ENCODE peak calls at places on chromosome 1, in ten cellular contexts. D is K562, F is heart right ventricle, L is upper lobe of left lung, E is mesothelial cell of epicardium, S is adrenal gland, K is epithelial cell of esophagus, H is lower leg skin, R is cardiac fibroblast, A is choroid plexus epithelial cell. M is an unnamed sample.
A peak's percentile ranks its signal among the peaks of the same experiment; 100 is the strongest.

GRCh38 chr1:23393706-23394105 is 24.1 kb upstream of the ZNF436 start:
- DNase-seq in D (no peak), F (peak; percentile 60), L (no peak), E (no peak), S (peak; percentile 93), K (peak; percentile 43), H (no peak), R (peak; percentile 62), A (peak; percentile 94), M (no peak)

GRCh38 chr1:15923241-15923640 is 52.7 kb downstream of the ZBTB17 start:
- DNase-seq in D (no peak), F (no peak), L (no peak), E (no peak), S (no peak), K (peak; percentile 94), H (no peak), R (peak; percentile 86), A (peak; percentile 76), M (no peak)

GRCh38 chr1:151318975-151319374 is 8.2 kb downstream of the PI4KB start:
- DNase-seq in D (no peak), F (no peak), L (no peak), E (no peak), S (no peak), K (no peak), H (no peak), R (no peak), A (peak; percentile 21), M (no peak)

GRCh38 chr1:175984813-175985212 is 222.3 kb downstream of the COP1 start:
- DNase-seq in D (no peak), F (no peak), L (no peak), E (no peak), S (no peak), K (no peak), H (no peak), R (no peak), A (no peak), M (no peak)

GRCh38 chr1:33338495-33339211 is 17.8 kb upstream of the A3GALT2 start:
- DNase-seq in D (peak; percentile 35), F (no peak), L (peak; percentile 90), E (no peak), S (peak; percentile 62), K (peak; percentile 61), H (peak; percentile 82), R (peak; percentile 98), A (peak; percentile 99), M (no peak)

GRCh38 chr1:70811815-70812214 is 235.8 kb downstream of the PTGER3 start:
- DNase-seq in D (no peak), F (no peak), L (no peak), E (no peak), S (no peak), K (no peak), H (no peak), R (no peak), A (no peak), M (no peak)

GRCh38 chr1:192610114-192610958 is 25.6 kb upstream of the RGS13 start:
- DNase-seq in D (peak; percentile 17), F (no peak), L (no peak), E (no peak), S (no peak), K (peak; percentile 40), H (no peak), R (peak; percentile 62), A (peak; percentile 63), M (no peak)

GRCh38 chr1:179366093-179366800 is 476 bp downstream of the AXDND1 start:
- DNase-seq in D (no peak), F (no peak), L (no peak), E (no peak), S (peak; percentile 29), K (peak; percentile 14), H (no peak), R (peak; percentile 31), A (peak; percentile 34), M (no peak)

GRCh38 chr1:115744876-115745275 is 23.6 kb downstream of the CASQ2 start:
- DNase-seq in D (no peak), F (no peak), L (no peak), E (no peak), S (no peak), K (peak; percentile 45), H (no peak), R (no peak), A (no peak), M (no peak)

GRCh38 chr1:230215049-230215448 is 148.0 kb downstream of the GALNT2 start:
- DNase-seq in D (peak; percentile 33), F (peak; percentile 53), L (peak; percentile 73), E (no peak), S (peak; percentile 54), K (peak; percentile 36), H (no peak), R (peak; percentile 85), A (peak; percentile 86), M (peak; percentile 39)

GRCh38 chr1:43366601-43367025 is 1.2 kb downstream of the ELOVL1 start:
- DNase-seq in D (no peak), F (no peak), L (no peak), E (no peak), S (no peak), K (peak; percentile 51), H (no peak), R (no peak), A (no peak), M (no peak)

GRCh38 chr1:43366179-43366578 is 1.6 kb downstream of the ELOVL1 start:
- DNase-seq in D (peak; percentile 74), F (no peak), L (peak; percentile 87), E (peak; percentile 51), S (no peak), K (peak; percentile 82), H (peak; percentile 36), R (no peak), A (no peak), M (peak; percentile 10)

GRCh38 chr1:43368646-43369020 is 822 bp upstream of the ELOVL1 start:
- DNase-seq in D (no peak), F (no peak), L (no peak), E (no peak), S (no peak), K (no peak), H (no peak), R (no peak), A (no peak), M (no peak)

GRCh38 chr1:43367026-43367903 is 546 bp downstream of the ELOVL1 start:
- DNase-seq in D (peak; percentile 90), F (peak; percentile 32), L (peak; percentile 30), E (peak; percentile 51), S (peak; percentile 31), K (peak; percentile 72), H (no peak), R (no peak), A (peak; percentile 18), M (peak; percentile 26)

DNA sequence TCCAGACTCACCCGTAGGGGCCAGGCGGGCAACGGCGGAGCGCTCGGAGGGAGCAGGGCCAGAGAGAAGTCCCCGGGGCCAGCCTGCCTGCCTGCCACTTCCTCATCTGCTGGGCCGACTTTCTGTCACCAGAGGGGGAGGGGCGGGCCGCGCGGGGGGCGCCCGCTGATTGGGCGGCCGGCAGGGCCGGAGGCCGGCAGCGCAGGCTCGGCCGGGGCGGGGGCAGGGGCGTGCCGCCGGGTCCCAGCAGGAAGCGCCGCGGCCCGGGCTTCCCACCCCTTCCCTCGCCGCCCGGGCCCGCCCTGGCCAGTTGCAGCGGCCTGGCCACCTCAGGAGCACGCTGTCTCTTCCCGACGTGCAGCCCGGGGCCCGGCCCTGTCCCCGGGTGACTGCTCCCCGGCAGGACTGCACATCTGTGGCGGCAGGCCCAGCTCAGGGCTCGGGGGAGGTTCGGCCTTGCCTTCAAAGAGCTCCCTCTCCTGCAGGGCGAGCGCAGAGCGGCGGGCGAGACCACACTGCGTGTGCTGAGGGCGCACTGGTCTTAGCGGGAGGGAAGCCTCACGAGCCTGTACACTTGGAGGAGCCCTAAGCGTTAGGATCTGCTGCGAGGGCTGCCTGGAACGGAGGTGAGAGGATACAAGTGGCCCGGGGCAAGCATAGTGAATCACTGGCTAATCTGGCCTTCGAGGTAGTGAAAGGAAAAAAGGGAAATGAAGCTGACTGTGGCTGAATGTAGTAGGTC is at the start of gene ELOVL1:
- DNase-seq in D (peak; percentile 97), F (peak; percentile 95), L (peak; percentile 95), E (peak; percentile 79), S (peak; percentile 94), K (peak; percentile 92), H (peak; percentile 89), R (peak; percentile 82), A (peak; percentile 90), M (peak; percentile 94)
- TF ChIP-seq CTCF in D (peak; percentile 60), F (no peak), L (peak; percentile 41), E (no peak), S (no peak), K (peak; percentile 23), H (no peak), R (peak; percentile 31), A (peak; percentile 57), M (no peak)

GRCh38 chr1:52856026-52856425 is 13.5 kb downstream of the ZYG11A start:
- DNase-seq in D (no peak), F (no peak), L (no peak), E (no peak), S (no peak), K (peak; percentile 82), H (no peak), R (no peak), A (no peak), M (no peak)
- TF ChIP-seq CTCF in D (no peak), F (no peak), L (no peak), E (no peak), S (no peak), K (no peak), H (no peak), R (no peak), A (no peak), M (no peak)

DNA sequence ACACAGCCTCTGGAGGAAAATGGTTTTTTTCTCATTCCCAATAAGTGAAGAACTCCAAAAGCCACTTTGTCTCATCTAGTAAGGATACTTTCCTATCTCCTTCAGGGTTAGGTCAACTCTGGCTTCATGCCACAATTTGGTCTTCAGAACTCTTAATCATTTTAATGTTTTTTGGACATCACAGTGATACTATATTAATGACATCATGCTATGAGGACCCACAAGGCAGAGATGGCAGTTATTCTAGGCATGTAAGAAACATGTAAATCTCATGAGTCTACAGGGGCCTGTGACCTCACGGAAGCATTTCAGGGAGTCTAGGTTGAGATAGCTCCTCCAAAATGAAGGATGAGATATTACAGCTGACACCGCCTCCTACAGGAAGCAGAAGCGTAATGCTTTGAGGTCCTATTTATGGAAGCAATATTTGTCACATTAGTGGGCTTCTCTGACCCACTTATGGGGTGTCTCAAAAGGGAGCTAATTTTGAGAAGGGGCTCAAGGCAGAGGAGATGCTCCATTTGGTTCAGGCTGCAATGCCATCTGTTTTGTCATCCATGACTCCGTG is 5.0 kb upstream of the GPR137B start:
- DNase-seq in D (peak; percentile 49), F (no peak), L (no peak), E (no peak), S (no peak), K (no peak), H (no peak), R (no peak), A (no peak), M (no peak)
- TF ChIP-seq CTCF in D (peak; percentile 64), F (no peak), L (no peak), E (no peak), S (no peak), K (no peak), H (no peak), R (no peak), A (peak; percentile 9), M (no peak)

DNA sequence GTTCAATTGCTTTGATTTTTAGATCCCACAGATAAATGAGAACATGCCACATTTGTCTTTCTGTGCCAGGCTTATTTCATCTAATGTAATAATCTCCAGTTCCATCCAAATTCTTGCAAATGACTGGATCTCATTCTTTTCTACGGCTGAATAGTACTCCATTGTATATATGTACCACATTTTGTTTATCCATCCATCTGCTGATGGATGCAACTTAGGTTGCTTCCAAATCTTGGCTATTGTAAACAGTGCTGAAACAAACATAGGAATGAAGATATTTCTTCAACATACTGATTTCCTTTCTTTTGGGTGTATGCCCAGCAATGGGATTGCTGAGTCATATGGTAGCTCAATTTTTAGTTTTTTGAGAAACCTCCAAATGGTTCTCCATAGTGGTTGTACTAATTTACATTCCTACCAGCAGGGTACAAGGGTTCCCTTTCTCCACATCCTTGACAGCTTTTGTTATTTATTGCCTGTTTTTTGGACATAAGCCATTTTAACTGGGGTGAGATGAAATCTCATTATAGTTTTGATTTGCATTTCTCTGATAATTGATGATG is 344.4 kb downstream of the KCTD3 start:
- DNase-seq in D (no peak), F (no peak), L (no peak), E (no peak), S (no peak), K (no peak), H (no peak), R (peak; percentile 29), A (peak; percentile 7), M (no peak)
- TF ChIP-seq CTCF in D (no peak), F (no peak), L (no peak), E (peak; percentile 32), S (no peak), K (no peak), H (no peak), R (no peak), A (no peak), M (peak; percentile 26)